ENCODE peak calls at places on chromosomes 1 and 21, in four cellular contexts. L, M, G and N are unnamed samples.

GRCh38 chr1:207938016-207938415 is 27.1 kb upstream of the CD34 start:
- DNase-seq in L (no peak), M (no peak), G (no peak), N (no peak)

GRCh38 chr1:233233508-233234040 is 62.0 kb downstream of the PCNX2 start:
- DNase-seq in L (no peak), M (no peak), G (no peak), N (no peak)

GRCh38 chr1:4573521-4573920 is 80.9 kb upstream of the AJAP1 start:
- DNase-seq in L (no peak), M (no peak), G (no peak), N (no peak)

GRCh38 chr21:45109831-45110492 is 35.6 kb downstream of the ADARB1 start:
- DNase-seq in L (no peak), M (no peak), G (no peak), N (no peak)

GRCh38 chr21:29215709-29216108 is 83.0 kb upstream of the BACH1 start:
- DNase-seq in L (no peak), M (no peak), G (no peak), N (no peak)

GRCh38 chr1:76313304-76313703 is 238.8 kb downstream of the ST6GALNAC3 start:
- DNase-seq in L (no peak), M (no peak), G (no peak), N (no peak)

GRCh38 chr1:118275716-118276115 is 90.7 kb upstream of the SPAG17 start:
- DNase-seq in L (no peak), M (no peak), G (no peak), N (no peak)

GRCh38 chr1:66335859-66336640 is 197.9 kb upstream of the SGIP1 start:
- DNase-seq in L (peak; percentile 76), M (no peak), G (peak; percentile 29), N (peak; percentile 81)

GRCh38 chr1:15959847-15960446 is 16.0 kb downstream of the ZBTB17 start:
- DNase-seq in L (no peak), M (no peak), G (no peak), N (no peak)

GRCh38 chr1:46202975-46203737 is at the start of gene LURAP1:
- DNase-seq in L (no peak), M (peak; percentile 56), G (peak; percentile 76), N (no peak)

GRCh38 chr1:23809751-23810171 is 9.2 kb upstream of the GALE start:
- DNase-seq in L (peak; percentile 74), M (no peak), G (peak; percentile 59), N (peak; percentile 64)

GRCh38 chr1:203590559-203590958 is 36.1 kb upstream of the ATP2B4 start:
- DNase-seq in L (no peak), M (no peak), G (no peak), N (no peak)

GRCh38 chr1:10867914-10868598 is 71.6 kb upstream of the CASZ1 start:
- DNase-seq in L (no peak), M (no peak), G (no peak), N (no peak)

GRCh38 chr1:219582310-219582709 is 30.6 kb downstream of the ZC3H11B start:
- DNase-seq in L (no peak), M (no peak), G (no peak), N (no peak)

GRCh38 chr1:40379785-40380452 is 6.4 kb downstream of the SMAP2 start:
- DNase-seq in L (no peak), M (no peak), G (no peak), N (no peak)

GRCh38 chr1:91555821-91556531 is 55.3 kb downstream of the CDC7 start:
- DNase-seq in L (peak; percentile 54), M (no peak), G (no peak), N (peak; percentile 70)

GRCh38 chr1:190303501-190303900 is 174.2 kb downstream of the BRINP3 start:
- DNase-seq in L (no peak), M (no peak), G (no peak), N (no peak)

GRCh38 chr1:217907504-217907903 is 276.4 kb downstream of the SPATA17 start:
- DNase-seq in L (no peak), M (no peak), G (no peak), N (no peak)

GRCh38 chr1:15617874-15618684 is 821 bp downstream of the DDI2 start:
- DNase-seq in L (no peak), M (no peak), G (no peak), N (peak; percentile 24)